ENCODE peak calls at places on chromosomes 13 and 19, in eight cellular contexts. F, P, G, J, O, Y, Q and R are unnamed samples.

GRCh38 chr19:38913958-38914357 is 2.0 kb upstream of the CCER2 start:
- DNase-seq in F (no peak), P (no peak), G (no peak), J (no peak), O (no peak), Y (no peak), Q (no peak), R (no peak)

GRCh38 chr13:51148223-51148951 is 37.3 kb upstream of the C13orf42 start:
- DNase-seq in F (no peak), P (peak), G (no peak), J (no peak), O (no peak), Y (no peak), Q (peak), R (no peak)

GRCh38 chr19:8615813-8616596 is 5.5 kb upstream of the ADAMTS10 start:
- DNase-seq in F (peak), P (peak), G (peak), J (no peak), O (no peak), Y (peak), Q (peak), R (peak)

GRCh38 chr19:47190167-47190727 is 40.8 kb downstream of the BBC3 start:
- DNase-seq in F (peak), P (no peak), G (no peak), J (peak), O (peak), Y (peak), Q (peak), R (no peak)

GRCh38 chr13:51444922-51445321 is 7.9 kb downstream of the INTS6 start:
- DNase-seq in F (no peak), P (peak), G (no peak), J (peak), O (no peak), Y (peak), Q (no peak), R (no peak)

GRCh38 chr13:93847162-93847561 is 620.6 kb downstream of the GPC6 start:
- DNase-seq in F (no peak), P (no peak), G (no peak), J (peak), O (peak), Y (peak), Q (no peak), R (no peak)

GRCh38 chr19:39261704-39262103 is 6.5 kb upstream of the IFNL2 start:
- DNase-seq in F (no peak), P (no peak), G (no peak), J (no peak), O (no peak), Y (no peak), Q (no peak), R (no peak)

GRCh38 chr13:30234763-30235162 is 72.6 kb downstream of the KATNAL1 start:
- DNase-seq in F (no peak), P (peak), G (no peak), J (peak), O (no peak), Y (no peak), Q (no peak), R (no peak)

GRCh38 chr13:31227063-31227462 is 27.3 kb downstream of the B3GLCT start:
- DNase-seq in F (no peak), P (no peak), G (no peak), J (no peak), O (no peak), Y (peak), Q (no peak), R (no peak)

GRCh38 chr19:46634045-46634655 is 1.9 kb downstream of the GNG8 start:
- DNase-seq in F (peak), P (peak), G (peak), J (peak), O (peak), Y (peak), Q (peak), R (peak)

GRCh38 chr19:16614941-16615340 is 13.1 kb downstream of the MED26 start:
- DNase-seq in F (no peak), P (no peak), G (no peak), J (no peak), O (peak), Y (no peak), Q (no peak), R (no peak)

GRCh38 chr13:22002893-22003292 is 332.0 kb downstream of the FGF9 start:
- DNase-seq in F (no peak), P (no peak), G (no peak), J (no peak), O (no peak), Y (no peak), Q (no peak), R (no peak)

GRCh38 chr19:38234615-38235014 is 10.6 kb upstream of the DPF1 start:
- DNase-seq in F (no peak), P (no peak), G (no peak), J (no peak), O (no peak), Y (no peak), Q (no peak), R (no peak)

GRCh38 chr19:18718015-18718526 is 34.6 kb downstream of the CRTC1 start:
- DNase-seq in F (no peak), P (no peak), G (no peak), J (no peak), O (no peak), Y (no peak), Q (no peak), R (no peak)

GRCh38 chr13:33867472-33867871 is 49.5 kb downstream of the RFC3 start:
- DNase-seq in F (no peak), P (no peak), G (no peak), J (no peak), O (no peak), Y (no peak), Q (no peak), R (no peak)
- TF ChIP-seq CTCF in F (no peak), P (peak), G (no peak), J (no peak), O (no peak), Y (no peak), Q (no peak), R (no peak)

DNA sequence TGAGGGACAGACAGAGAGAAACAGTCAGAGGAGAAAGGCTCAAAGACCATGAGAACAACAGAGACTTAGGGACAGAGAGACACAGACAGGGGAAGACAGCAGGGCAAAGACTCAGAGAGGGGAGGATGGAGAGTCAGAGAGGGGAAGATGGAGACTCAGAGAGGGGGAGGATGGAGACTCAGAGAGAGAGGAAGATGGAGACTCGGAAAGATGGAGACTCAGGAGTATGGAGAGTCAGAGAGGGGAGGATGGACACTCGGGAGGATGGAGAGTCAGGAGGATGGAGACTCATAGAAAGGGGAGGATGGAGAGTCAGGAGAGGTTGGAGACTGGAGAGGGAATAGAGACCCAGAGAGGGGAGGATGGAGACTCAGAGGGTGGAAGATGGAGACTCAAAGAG is 689 bp downstream of the SPACA6 start:
- DNase-seq in F (no peak), P (no peak), G (no peak), J (no peak), O (no peak), Y (no peak), Q (no peak), R (no peak)
- TF ChIP-seq CTCF in F (no peak), P (no peak), G (no peak), J (no peak), O (no peak), Y (no peak), Q (no peak), R (no peak)

DNA sequence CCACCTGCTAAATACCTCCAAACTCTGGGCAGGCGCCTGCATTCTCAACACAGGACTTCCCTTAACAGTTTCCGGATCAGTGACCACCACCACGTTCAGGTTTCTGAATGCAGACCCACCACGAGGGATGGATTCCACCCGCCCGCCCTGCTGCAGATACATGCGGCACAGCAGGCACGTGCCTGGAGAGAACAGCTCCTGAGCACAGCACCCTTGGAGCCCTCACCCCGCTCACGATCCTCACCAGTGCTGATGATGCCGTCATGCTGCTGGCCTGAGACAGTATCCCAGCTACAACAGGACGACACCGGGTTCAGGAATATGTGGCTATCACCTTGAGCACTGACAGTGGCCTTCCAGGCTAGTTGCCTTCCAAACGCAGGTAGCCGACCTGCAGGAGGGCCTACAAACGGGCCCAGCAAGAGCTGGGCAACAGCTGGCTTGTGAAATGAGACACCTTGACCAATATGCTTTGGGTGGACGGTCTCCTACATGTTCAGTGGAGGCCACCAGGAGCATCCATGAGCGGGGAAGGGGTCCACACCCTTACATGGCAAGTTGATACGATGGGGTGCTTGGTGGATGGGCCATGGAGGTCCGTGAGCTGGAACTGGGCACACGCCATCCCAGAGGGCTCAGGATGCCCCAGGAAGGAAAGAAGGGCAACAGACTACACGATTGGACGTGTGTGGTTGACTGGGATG is 9.9 kb upstream of the QTRT1 start:
- DNase-seq in F (no peak), P (no peak), G (no peak), J (no peak), O (no peak), Y (no peak), Q (no peak), R (no peak)
- TF ChIP-seq CTCF in F (no peak), P (no peak), G (no peak), J (no peak), O (no peak), Y (no peak), Q (no peak), R (no peak)

DNA sequence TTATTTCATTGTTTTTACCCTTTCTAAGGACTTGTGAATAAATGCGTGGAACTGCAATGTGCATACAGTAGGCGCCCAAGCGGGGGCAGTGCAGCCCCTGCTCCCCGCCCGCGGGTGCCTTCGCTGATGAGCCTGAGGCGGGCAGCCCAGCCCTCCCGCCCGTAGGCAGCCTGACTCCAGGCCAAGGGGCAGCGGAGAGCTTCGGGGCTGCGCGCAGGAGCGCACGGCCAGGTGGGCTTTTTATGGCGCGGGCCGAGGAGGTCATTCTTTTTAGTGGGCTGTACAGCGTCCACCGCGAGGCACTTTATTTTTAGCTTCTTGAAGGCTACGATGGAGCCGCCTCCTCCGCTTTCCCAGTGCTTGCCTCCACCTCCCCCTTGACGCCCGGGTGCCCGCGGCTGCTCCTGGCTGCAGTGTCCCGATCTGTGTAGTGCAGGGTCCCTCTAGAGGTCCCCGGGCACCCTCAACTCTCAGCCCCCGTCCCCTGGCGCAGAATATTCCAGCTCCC is 60.5 kb downstream of the CCNE1 start:
- DNase-seq in F (no peak), P (peak), G (no peak), J (peak), O (no peak), Y (no peak), Q (no peak), R (no peak)
- TF ChIP-seq CTCF in F (peak), P (peak), G (no peak), J (no peak), O (peak), Y (peak), Q (no peak), R (no peak)